ENCODE peak calls at places on chromosomes 13 and 19, in seven cellular contexts. F is left lung; K is heart left ventricle; R is CD4-positive, alpha-beta memory T cell; O is psoas muscle; L is GM23338; T is A549. M is an unnamed sample.

GRCh38 chr19:33063356-33064116 is 1.2 kb downstream of the RHPN2 start:
- DNase-seq in F (no peak), K (peak; percentile 34), R (no peak), O (no peak), L (peak; percentile 41), T (peak; percentile 67), M (no peak)

GRCh38 chr19:30666301-30666803 is 294.2 kb downstream of the ZNF536 start:
- DNase-seq in F (no peak), K (no peak), R (no peak), O (peak; percentile 42), L (peak; percentile 82), T (peak; percentile 48), M (peak; percentile 13)

GRCh38 chr13:92896842-92897241 is 329.8 kb upstream of the GPC6 start:
- DNase-seq in F (no peak), K (no peak), R (no peak), O (no peak), L (peak; percentile 67), T (peak; percentile 5), M (no peak)

GRCh38 chr13:111393221-111393790 is 72.9 kb downstream of the TEX29 start:
- DNase-seq in F (no peak), K (no peak), R (no peak), O (no peak), L (no peak), T (no peak), M (no peak)

GRCh38 chr19:54478677-54479266 is 5.7 kb upstream of the CDC42EP5 start:
- DNase-seq in F (no peak), K (no peak), R (no peak), O (no peak), L (peak; percentile 93), T (peak; percentile 73), M (no peak)

GRCh38 chr13:99377641-99378040 is 70.4 kb upstream of the GPR183 start:
- DNase-seq in F (no peak), K (no peak), R (no peak), O (no peak), L (no peak), T (no peak), M (no peak)

GRCh38 chr13:73967397-73968165 is 166.6 kb downstream of the KLF12 start:
- DNase-seq in F (no peak), K (no peak), R (no peak), O (no peak), L (no peak), T (no peak), M (no peak)

GRCh38 chr13:21556051-21556450 is 47.9 kb downstream of the MICU2 start:
- DNase-seq in F (no peak), K (no peak), R (no peak), O (no peak), L (no peak), T (no peak), M (no peak)

GRCh38 chr13:77509221-77509620 is 26.3 kb upstream of the SCEL start:
- DNase-seq in F (no peak), K (no peak), R (no peak), O (no peak), L (no peak), T (no peak), M (no peak)

GRCh38 chr19:49767380-49767779 is 579 bp downstream of the AP2A1 start:
- DNase-seq in F (no peak), K (no peak), R (no peak), O (no peak), L (peak; percentile 46), T (no peak), M (no peak)

GRCh38 chr13:51639171-51639570 is 54.9 kb downstream of the WDFY2 start:
- DNase-seq in F (no peak), K (no peak), R (no peak), O (no peak), L (no peak), T (no peak), M (no peak)

GRCh38 chr19:27966390-27966816 is 1246.5 kb downstream of the UQCRFS1 start:
- DNase-seq in F (no peak), K (no peak), R (no peak), O (no peak), L (peak; percentile 51), T (peak; percentile 31), M (no peak)

GRCh38 chr13:24348797-24349515 is 39.6 kb downstream of the C1QTNF9 start:
- DNase-seq in F (no peak), K (no peak), R (no peak), O (no peak), L (no peak), T (peak; percentile 12), M (no peak)

GRCh38 chr19:955803-956746 is 28.1 kb upstream of the WDR18 start:
- DNase-seq in F (peak; percentile 70), K (no peak), R (peak; percentile 9), O (no peak), L (no peak), T (no peak), M (no peak)

GRCh38 chr19:35793381-35794165 is 18.2 kb downstream of the ARHGAP33 start:
- DNase-seq in F (no peak), K (no peak), R (no peak), O (no peak), L (no peak), T (peak; percentile 42), M (no peak)

GRCh38 chr13:37306778-37307544 is 201.5 kb upstream of the CSNK1A1L start:
- DNase-seq in F (no peak), K (no peak), R (no peak), O (no peak), L (no peak), T (no peak), M (no peak)

GRCh38 chr13:62829476-62829875 is 1413.8 kb upstream of the PCDH20 start:
- DNase-seq in F (no peak), K (no peak), R (no peak), O (no peak), L (no peak), T (no peak), M (no peak)

GRCh38 chr19:29247912-29248311 is 35.0 kb upstream of the UQCRFS1 start:
- DNase-seq in F (no peak), K (no peak), R (no peak), O (no peak), L (no peak), T (no peak), M (no peak)

GRCh38 chr19:36417752-36418286 is 625 bp downstream of the ZFP82 start:
- DNase-seq in F (no peak), K (peak; percentile 24), R (no peak), O (no peak), L (peak; percentile 45), T (no peak), M (no peak)

GRCh38 chr19:18029617-18030338 is 21.8 kb downstream of the ARRDC2 start:
- DNase-seq in F (no peak), K (peak; percentile 60), R (no peak), O (peak; percentile 78), L (no peak), T (no peak), M (no peak)

GRCh38 chr19:33394723-33395560 is 21.4 kb downstream of the CEBPG start:
- DNase-seq in F (peak; percentile 51), K (peak; percentile 22), R (no peak), O (no peak), L (no peak), T (no peak), M (no peak)

GRCh38 chr13:34277971-34278370 is 460.0 kb downstream of the RFC3 start:
- DNase-seq in F (no peak), K (no peak), R (no peak), O (no peak), L (no peak), T (no peak), M (no peak)

GRCh38 chr13:31044658-31045620 is 112.5 kb downstream of the TEX26 start:
- DNase-seq in F (no peak), K (no peak), R (peak; percentile 68), O (no peak), L (no peak), T (no peak), M (no peak)

GRCh38 chr13:34412817-34413365 is 529.2 kb upstream of the NBEA start:
- DNase-seq in F (no peak), K (no peak), R (no peak), O (no peak), L (no peak), T (peak; percentile 19), M (no peak)

GRCh38 chr19:44988896-44989563 is 12.2 kb upstream of the RELB start:
- DNase-seq in F (peak; percentile 87), K (peak; percentile 68), R (peak; percentile 74), O (peak; percentile 72), L (peak; percentile 87), T (peak; percentile 75), M (peak; percentile 49)

GRCh38 chr19:30426864-30427263 is 54.7 kb downstream of the ZNF536 start:
- DNase-seq in F (no peak), K (no peak), R (no peak), O (no peak), L (no peak), T (no peak), M (no peak)

GRCh38 chr19:53771133-53771532 is 53.0 kb downstream of the NLRP12 start:
- DNase-seq in F (no peak), K (no peak), R (no peak), O (no peak), L (peak; percentile 73), T (no peak), M (no peak)

GRCh38 chr19:33797821-33798633 is 1.4 kb downstream of the KCTD15 start:
- DNase-seq in F (no peak), K (peak; percentile 68), R (no peak), O (peak; percentile 55), L (peak; percentile 83), T (peak; percentile 64), M (no peak)

GRCh38 chr13:32048816-32049215 is 17.2 kb downstream of the FRY start:
- DNase-seq in F (no peak), K (no peak), R (no peak), O (no peak), L (no peak), T (no peak), M (no peak)

GRCh38 chr13:101489635-101490034 is 37.2 kb downstream of the ITGBL1 start:
- DNase-seq in F (no peak), K (no peak), R (no peak), O (no peak), L (no peak), T (no peak), M (no peak)

GRCh38 chr13:61774903-61775302 is 359.3 kb upstream of the PCDH20 start:
- DNase-seq in F (no peak), K (no peak), R (no peak), O (no peak), L (no peak), T (no peak), M (no peak)
- H3K27ac ChIP-seq in F (no peak overlapping the region), K (no peak overlapping the region), R (no peak overlapping the region), O (no peak overlapping the region), L (no peak overlapping the region), T (no peak overlapping the region), M (no peak overlapping the region)

GRCh38 chr13:97395437-97396136 is 38.4 kb upstream of the RAP2A start:
- DNase-seq in F (no peak), K (no peak), R (no peak), O (no peak), L (no peak), T (peak; percentile 12), M (no peak)
- H3K27ac ChIP-seq in F (no peak overlapping the region), K (no peak overlapping the region), R (no peak overlapping the region), O (no peak overlapping the region), L (no peak overlapping the region), T (peak overlapping the region; percentile 73), M (no peak overlapping the region)

GRCh38 chr19:11269408-11269807 is 7.1 kb upstream of the DOCK6 start:
- DNase-seq in F (no peak), K (no peak), R (no peak), O (no peak), L (no peak), T (no peak), M (no peak)
- H3K27ac ChIP-seq in F (peak overlapping the region; percentile 55), K (peak overlapping the region; percentile 85), R (no peak overlapping the region), O (peak overlapping the region; percentile 65), L (no peak overlapping the region), T (peak overlapping the region; percentile 51), M (no peak overlapping the region)

GRCh38 chr19:19105365-19106060 is 32.8 kb downstream of the TMEM161A start:
- DNase-seq in F (no peak), K (peak; percentile 72), R (no peak), O (peak; percentile 65), L (peak; percentile 96), T (peak; percentile 72), M (no peak)
- H3K27ac ChIP-seq in F (no peak overlapping the region), K (no peak overlapping the region), R (no peak overlapping the region), O (no peak overlapping the region), L (peak overlapping the region; percentile 93), T (peak overlapping the region; percentile 74), M (no peak overlapping the region)